ENCODE peak calls at places on chromosome 2, in six cellular contexts. D is iris pigment epithelial cell, E is T follicular helper cell, B is endodermal cell, H is thoracic aorta, K is anterior cingulate cortex. L is an unnamed sample.

GRCh38 chr2:86807462-86808275 is 17.0 kb upstream of the CD8A start:
- DNase-seq in D (peak), E (no peak), B (peak), H (no peak), K (peak), L (peak)

GRCh38 chr2:145677371-145677770 is 1157.5 kb upstream of the ZEB2 start:
- DNase-seq in D (no peak), E (no peak), B (no peak), H (no peak), K (no peak), L (no peak)

GRCh38 chr2:28901202-28901601 is 6.7 kb downstream of the WDR43 start:
- DNase-seq in D (no peak), E (no peak), B (no peak), H (no peak), K (no peak), L (no peak)

GRCh38 chr2:223944166-223944703 is 900 bp downstream of the WDFY1 start:
- DNase-seq in D (peak), E (peak), B (peak), H (no peak), K (peak), L (peak)

GRCh38 chr2:168482245-168482644 is 26.2 kb downstream of the CERS6 start:
- DNase-seq in D (no peak), E (no peak), B (peak), H (no peak), K (no peak), L (no peak)

GRCh38 chr2:53633441-53633840 is 134.2 kb upstream of the CHAC2 start:
- DNase-seq in D (peak), E (no peak), B (no peak), H (no peak), K (no peak), L (no peak)

GRCh38 chr2:197239434-197239833 is 71.1 kb downstream of the ANKRD44 start:
- DNase-seq in D (peak), E (no peak), B (no peak), H (no peak), K (no peak), L (no peak)

GRCh38 chr2:143345887-143346612 is 216.8 kb downstream of the ARHGAP15 start:
- DNase-seq in D (no peak), E (no peak), B (no peak), H (no peak), K (no peak), L (no peak)

GRCh38 chr2:190841707-190842505 is 38.7 kb upstream of the GLS start:
- DNase-seq in D (peak), E (no peak), B (no peak), H (no peak), K (no peak), L (no peak)

GRCh38 chr2:138630164-138630563 is 128.6 kb downstream of the SPOPL start:
- DNase-seq in D (no peak), E (no peak), B (no peak), H (no peak), K (no peak), L (no peak)

GRCh38 chr2:47065771-47066380 is 89.2 kb downstream of the STPG4 start:
- DNase-seq in D (peak), E (no peak), B (no peak), H (no peak), K (no peak), L (peak)

GRCh38 chr2:233794128-233794658 is 16.1 kb downstream of the MROH2A start:
- DNase-seq in D (no peak), E (no peak), B (peak), H (no peak), K (no peak), L (no peak)

GRCh38 chr2:134852518-134852917 is 14.1 kb downstream of the ACMSD start:
- DNase-seq in D (no peak), E (no peak), B (peak), H (no peak), K (no peak), L (no peak)

GRCh38 chr2:234137400-234138014 is 87.0 kb downstream of the SPP2 start:
- DNase-seq in D (peak), E (no peak), B (no peak), H (no peak), K (no peak), L (no peak)

GRCh38 chr2:172655091-172655837 is 80.4 kb upstream of the RAPGEF4 start:
- DNase-seq in D (peak), E (no peak), B (no peak), H (no peak), K (no peak), L (no peak)

GRCh38 chr2:209458018-209458979 is 34.5 kb downstream of the MAP2 start:
- DNase-seq in D (no peak), E (no peak), B (no peak), H (no peak), K (no peak), L (no peak)